ENCODE peak calls at places on chromosome 11, in six cellular contexts. One of them, this sample, is unnamed.

GRCh38 chr11:75273331-75273988 is 32.9 kb downstream of the TPBGL start:
- DNase-seq in sigmoid colon: peak; percentile 56
- DNase-seq in stomach: no peak
- DNase-seq in prostate gland: no peak
- DNase-seq in spleen: peak; percentile 69
- DNase-seq in transverse colon: no peak
- DNase-seq in this sample: no peak

GRCh38 chr11:74057251-74058151 is 48.6 kb upstream of the UCP3 start:
- DNase-seq in sigmoid colon: no peak
- DNase-seq in stomach: no peak
- DNase-seq in prostate gland: no peak
- DNase-seq in spleen: no peak
- DNase-seq in transverse colon: no peak
- DNase-seq in this sample: no peak

GRCh38 chr11:46210133-46210636 is 67.3 kb upstream of the CREB3L1 start:
- DNase-seq in sigmoid colon: no peak
- DNase-seq in stomach: no peak
- DNase-seq in prostate gland: no peak
- DNase-seq in spleen: no peak
- DNase-seq in transverse colon: no peak
- DNase-seq in this sample: no peak

GRCh38 chr11:123239371-123240150 is 44.5 kb upstream of the CLMP start:
- DNase-seq in sigmoid colon: no peak
- DNase-seq in stomach: no peak
- DNase-seq in prostate gland: no peak
- DNase-seq in spleen: no peak
- DNase-seq in transverse colon: no peak
- DNase-seq in this sample: no peak

GRCh38 chr11:69669486-69669885 is 5.7 kb downstream of the LTO1 start:
- DNase-seq in sigmoid colon: peak; percentile 54
- DNase-seq in stomach: no peak
- DNase-seq in prostate gland: no peak
- DNase-seq in spleen: peak; percentile 62
- DNase-seq in transverse colon: no peak
- DNase-seq in this sample: no peak

GRCh38 chr11:12066799-12067508 is 43.4 kb upstream of the MICAL2 start:
- DNase-seq in sigmoid colon: peak; percentile 87
- DNase-seq in stomach: no peak
- DNase-seq in prostate gland: peak; percentile 71
- DNase-seq in spleen: no peak
- DNase-seq in transverse colon: peak; percentile 67
- DNase-seq in this sample: no peak

GRCh38 chr11:12677131-12677530 is 2.9 kb downstream of the TEAD1 start:
- DNase-seq in sigmoid colon: no peak
- DNase-seq in stomach: no peak
- DNase-seq in prostate gland: no peak
- DNase-seq in spleen: no peak
- DNase-seq in transverse colon: peak; percentile 39
- DNase-seq in this sample: no peak

GRCh38 chr11:126646701-126647209 is 291.3 kb downstream of the ST3GAL4 start:
- DNase-seq in sigmoid colon: no peak
- DNase-seq in stomach: no peak
- DNase-seq in prostate gland: no peak
- DNase-seq in spleen: no peak
- DNase-seq in transverse colon: no peak
- DNase-seq in this sample: no peak

GRCh38 chr11:91219501-91219900 is 996.7 kb upstream of the CHORDC1 start:
- DNase-seq in sigmoid colon: no peak
- DNase-seq in stomach: no peak
- DNase-seq in prostate gland: no peak
- DNase-seq in spleen: no peak
- DNase-seq in transverse colon: no peak
- DNase-seq in this sample: no peak

GRCh38 chr11:68962527-68963250 is 18.1 kb downstream of the MRGPRD start:
- DNase-seq in sigmoid colon: peak; percentile 68
- DNase-seq in stomach: no peak
- DNase-seq in prostate gland: no peak
- DNase-seq in spleen: peak; percentile 46
- DNase-seq in transverse colon: peak; percentile 7
- DNase-seq in this sample: no peak

GRCh38 chr11:64963072-64963631 is 8.8 kb downstream of the MAJIN start:
- DNase-seq in sigmoid colon: no peak
- DNase-seq in stomach: no peak
- DNase-seq in prostate gland: no peak
- DNase-seq in spleen: no peak
- DNase-seq in transverse colon: no peak
- DNase-seq in this sample: no peak

GRCh38 chr11:6654281-6655019 is 1.2 kb downstream of the DCHS1 start:
- DNase-seq in sigmoid colon: peak; percentile 71
- DNase-seq in stomach: no peak
- DNase-seq in prostate gland: no peak
- DNase-seq in spleen: peak; percentile 78
- DNase-seq in transverse colon: no peak
- DNase-seq in this sample: peak; percentile 90

GRCh38 chr11:119012629-119013170 is 5.4 kb downstream of the RPS25 start:
- DNase-seq in sigmoid colon: no peak
- DNase-seq in stomach: no peak
- DNase-seq in prostate gland: no peak
- DNase-seq in spleen: no peak
- DNase-seq in transverse colon: no peak
- DNase-seq in this sample: no peak
- TF ChIP-seq POLR2AphosphoS5 in sigmoid colon: no peak
- TF ChIP-seq POLR2AphosphoS5 in stomach: no peak
- TF ChIP-seq POLR2AphosphoS5 in prostate gland: no peak
- TF ChIP-seq POLR2AphosphoS5 in spleen: no peak
- TF ChIP-seq POLR2AphosphoS5 in transverse colon: no peak
- TF ChIP-seq POLR2AphosphoS5 in this sample: no peak

GRCh38 chr11:114746013-114746412 is 67.7 kb downstream of the NXPE2 start:
- DNase-seq in sigmoid colon: no peak
- DNase-seq in stomach: no peak
- DNase-seq in prostate gland: no peak
- DNase-seq in spleen: no peak
- DNase-seq in transverse colon: no peak
- DNase-seq in this sample: no peak

DNA sequence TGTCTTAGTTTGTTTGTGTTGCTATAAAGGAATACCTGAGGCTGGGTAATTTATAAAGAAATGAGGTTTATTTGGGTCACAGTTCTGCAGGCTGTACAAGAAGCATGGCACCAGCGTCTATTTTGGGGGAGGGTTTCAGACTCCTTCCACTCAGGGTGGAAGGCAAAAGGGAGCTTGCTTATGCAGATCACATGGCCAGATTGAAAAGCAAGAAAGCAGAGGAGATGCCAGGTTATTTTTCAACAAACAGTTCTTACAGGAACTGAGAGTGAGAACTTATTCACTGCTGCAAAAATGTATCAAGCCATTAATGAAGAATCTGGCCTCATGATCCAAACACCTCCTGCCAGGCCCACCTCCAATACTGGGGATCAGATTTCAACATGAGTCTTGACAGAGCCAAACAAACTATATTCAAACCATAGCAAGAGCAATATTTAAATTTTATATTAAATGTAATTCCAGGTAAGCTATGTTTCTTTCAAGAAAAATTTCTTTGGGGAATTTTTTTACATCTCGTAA is 66.9 kb downstream of the NXPE2 start:
- DNase-seq in sigmoid colon: no peak
- DNase-seq in stomach: no peak
- DNase-seq in prostate gland: no peak
- DNase-seq in spleen: no peak
- DNase-seq in transverse colon: no peak
- DNase-seq in this sample: no peak
- H3K27ac ChIP-seq in sigmoid colon: no peak overlapping the region
- H3K27ac ChIP-seq in stomach: no peak overlapping the region
- H3K27ac ChIP-seq in prostate gland: no peak overlapping the region
- H3K27ac ChIP-seq in spleen: no peak overlapping the region
- H3K27ac ChIP-seq in transverse colon: no peak overlapping the region
- H3K27ac ChIP-seq in this sample: no peak overlapping the region

GRCh38 chr11:58629857-58630256 is 7.4 kb downstream of the CNTF start:
- DNase-seq in sigmoid colon: no peak
- DNase-seq in stomach: no peak
- DNase-seq in prostate gland: no peak
- DNase-seq in spleen: no peak
- DNase-seq in transverse colon: peak; percentile 28
- DNase-seq in this sample: no peak
- TF ChIP-seq POLR2AphosphoS5 in sigmoid colon: no peak
- TF ChIP-seq POLR2AphosphoS5 in stomach: no peak
- TF ChIP-seq POLR2AphosphoS5 in prostate gland: no peak
- TF ChIP-seq POLR2AphosphoS5 in spleen: no peak
- TF ChIP-seq POLR2AphosphoS5 in transverse colon: no peak
- TF ChIP-seq POLR2AphosphoS5 in this sample: no peak

DNA sequence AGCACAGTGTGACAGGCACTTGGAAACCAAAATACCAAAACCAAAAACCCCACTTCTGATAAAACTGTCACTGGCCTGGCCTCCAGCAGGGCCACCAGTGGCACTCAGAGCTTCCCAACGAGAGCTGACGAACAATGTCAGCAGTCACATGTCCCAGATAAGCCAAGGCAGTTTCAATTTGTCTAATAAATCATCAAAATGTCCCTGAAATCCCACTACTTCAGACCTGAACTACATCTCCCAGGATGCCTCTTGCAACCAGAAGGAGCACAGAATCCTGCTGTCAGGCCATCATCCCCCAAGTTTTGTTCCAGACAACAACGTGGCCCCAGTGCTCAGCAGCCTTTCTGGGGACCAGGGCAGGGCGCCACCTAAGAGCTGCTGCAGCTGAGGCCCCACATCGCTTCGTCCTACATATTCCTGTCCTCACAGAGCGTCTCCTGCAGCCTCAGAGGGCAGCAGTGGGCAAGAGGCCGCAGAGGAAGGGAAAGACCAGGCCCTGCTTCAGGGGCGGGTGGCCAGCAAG is 25.1 kb downstream of the LRFN4 start:
- DNase-seq in sigmoid colon: no peak
- DNase-seq in stomach: no peak
- DNase-seq in prostate gland: no peak
- DNase-seq in spleen: no peak
- DNase-seq in transverse colon: no peak
- DNase-seq in this sample: no peak
- H3K27ac ChIP-seq in sigmoid colon: no peak overlapping the region
- H3K27ac ChIP-seq in stomach: peak overlapping the region; percentile 42
- H3K27ac ChIP-seq in prostate gland: peak overlapping the region; percentile 80
- H3K27ac ChIP-seq in spleen: no peak overlapping the region
- H3K27ac ChIP-seq in transverse colon: no peak overlapping the region
- H3K27ac ChIP-seq in this sample: peak overlapping the region; percentile 69

GRCh38 chr11:18383388-18384156 is 10.8 kb upstream of the LDHA start:
- DNase-seq in sigmoid colon: peak; percentile 93
- DNase-seq in stomach: peak; percentile 76
- DNase-seq in prostate gland: peak; percentile 49
- DNase-seq in spleen: peak; percentile 87
- DNase-seq in transverse colon: peak; percentile 83
- DNase-seq in this sample: peak; percentile 94
- TF ChIP-seq POLR2AphosphoS5 in sigmoid colon: peak; percentile 62
- TF ChIP-seq POLR2AphosphoS5 in stomach: peak; percentile 82
- TF ChIP-seq POLR2AphosphoS5 in prostate gland: peak; percentile 39
- TF ChIP-seq POLR2AphosphoS5 in spleen: no peak
- TF ChIP-seq POLR2AphosphoS5 in transverse colon: peak; percentile 29
- TF ChIP-seq POLR2AphosphoS5 in this sample: peak; percentile 89

DNA sequence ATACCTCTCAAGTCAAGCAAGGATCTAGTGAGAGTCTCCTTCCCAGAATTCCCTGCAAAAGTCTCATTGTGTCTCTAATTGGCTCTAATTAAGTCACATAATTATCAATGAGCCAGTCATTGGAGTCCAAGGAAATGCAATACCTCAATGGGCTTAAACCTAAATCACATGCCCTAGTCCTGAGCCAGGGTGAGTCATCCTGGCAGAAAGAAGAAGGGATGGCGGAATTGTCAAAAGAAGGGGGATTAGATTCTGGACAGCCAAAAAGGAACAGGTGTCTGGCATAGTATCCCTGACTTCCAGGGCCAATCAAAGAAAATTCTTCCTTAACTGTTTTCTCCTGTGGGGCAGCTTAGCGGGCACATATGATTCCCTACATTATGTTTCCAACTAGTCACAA is 25.1 kb upstream of the LDLRAD3 start:
- DNase-seq in sigmoid colon: no peak
- DNase-seq in stomach: no peak
- DNase-seq in prostate gland: no peak
- DNase-seq in spleen: no peak
- DNase-seq in transverse colon: no peak
- DNase-seq in this sample: no peak
- H3K27ac ChIP-seq in sigmoid colon: no peak overlapping the region
- H3K27ac ChIP-seq in stomach: no peak overlapping the region
- H3K27ac ChIP-seq in prostate gland: no peak overlapping the region
- H3K27ac ChIP-seq in spleen: no peak overlapping the region
- H3K27ac ChIP-seq in transverse colon: no peak overlapping the region
- H3K27ac ChIP-seq in this sample: no peak overlapping the region

GRCh38 chr11:17276236-17277023 is at the start of gene NUCB2:
- DNase-seq in sigmoid colon: peak; percentile 98
- DNase-seq in stomach: peak; percentile 98
- DNase-seq in prostate gland: peak; percentile 98
- DNase-seq in spleen: peak; percentile 99
- DNase-seq in transverse colon: peak; percentile 97
- DNase-seq in this sample: peak; percentile 97
- TF ChIP-seq POLR2AphosphoS5 in sigmoid colon: peak; percentile 71
- TF ChIP-seq POLR2AphosphoS5 in stomach: peak; percentile 82
- TF ChIP-seq POLR2AphosphoS5 in prostate gland: peak; percentile 90
- TF ChIP-seq POLR2AphosphoS5 in spleen: peak; percentile 94
- TF ChIP-seq POLR2AphosphoS5 in transverse colon: peak; percentile 68
- TF ChIP-seq POLR2AphosphoS5 in this sample: peak; percentile 80

This sample was measured in esophagus muscularis mucosa.